ENCODE peak calls at places on chromosome 10, in nine cellular contexts. N is HS-5, I is ureter, D is PC-3, E is LoVo, H is GM19239, X is hippocampal formation, R is Daoy, O is SK-N-SH. L is an unnamed sample.
A peak's percentile ranks its signal among the peaks of the same experiment; 100 is the strongest.

GRCh38 chr10:126147866-126148578 is 240.3 kb downstream of the ADAM12 start:
- DNase-seq in N (peak; percentile 32), I (no peak), D (no peak), E (peak; percentile 1), H (no peak), X (no peak), R (peak; percentile 28), O (no peak), L (no peak)

GRCh38 chr10:34492081-34492480 is 323.0 kb downstream of the PARD3 start:
- DNase-seq in N (no peak), I (no peak), D (peak; percentile 94), E (no peak), H (no peak), X (no peak), R (no peak), O (no peak), L (no peak)

GRCh38 chr10:47048533-47048905 is 137.3 kb downstream of the PTPN20 start:
- DNase-seq in N (no peak), I (peak; percentile 40), D (no peak), E (no peak), H (no peak), X (no peak), R (peak; percentile 35), O (no peak), L (no peak)

GRCh38 chr10:69652111-69652856 is 22.2 kb downstream of the FAM241B start:
- DNase-seq in N (no peak), I (no peak), D (no peak), E (no peak), H (no peak), X (no peak), R (no peak), O (no peak), L (no peak)

GRCh38 chr10:60901561-60902235 is 42.3 kb downstream of the RHOBTB1 start:
- DNase-seq in N (no peak), I (no peak), D (no peak), E (no peak), H (no peak), X (no peak), R (no peak), O (peak; percentile 59), L (no peak)

GRCh38 chr10:15824498-15824897 is 35.8 kb downstream of the MINDY3 start:
- DNase-seq in N (no peak), I (no peak), D (peak; percentile 34), E (no peak), H (no peak), X (peak; percentile 18), R (no peak), O (peak; percentile 2), L (peak; percentile 24)

GRCh38 chr10:48598243-48598935 is 6.5 kb downstream of the ARHGAP22 start:
- DNase-seq in N (no peak), I (no peak), D (no peak), E (no peak), H (no peak), X (peak; percentile 82), R (no peak), O (no peak), L (no peak)

GRCh38 chr10:76864913-76865312 is 772.7 kb downstream of the KCNMA1 start:
- DNase-seq in N (no peak), I (no peak), D (no peak), E (no peak), H (no peak), X (no peak), R (no peak), O (no peak), L (no peak)

GRCh38 chr10:95236068-95236903 is 42.2 kb downstream of the ACSM6 start:
- DNase-seq in N (peak; percentile 68), I (no peak), D (peak; percentile 73), E (peak; percentile 62), H (peak; percentile 17), X (no peak), R (peak; percentile 66), O (no peak), L (peak; percentile 63)

GRCh38 chr10:75398238-75398629 is 3.3 kb downstream of the ZNF503 start:
- DNase-seq in N (peak; percentile 11), I (no peak), D (peak; percentile 60), E (no peak), H (no peak), X (no peak), R (no peak), O (no peak), L (no peak)

GRCh38 chr10:95196053-95196452 is 2.0 kb downstream of the ACSM6 start:
- DNase-seq in N (no peak), I (no peak), D (no peak), E (no peak), H (no peak), X (peak; percentile 41), R (no peak), O (no peak), L (no peak)

GRCh38 chr10:62669351-62669750 is 135.2 kb upstream of the ADO start:
- DNase-seq in N (no peak), I (no peak), D (no peak), E (no peak), H (no peak), X (no peak), R (no peak), O (no peak), L (no peak)

GRCh38 chr10:71608863-71609768 is 110.5 kb downstream of the C10orf105 start:
- DNase-seq in N (no peak), I (peak; percentile 75), D (peak; percentile 62), E (peak; percentile 68), H (peak; percentile 50), X (peak; percentile 71), R (peak; percentile 62), O (peak; percentile 83), L (peak; percentile 66)

GRCh38 chr10:102782698-102783540 is 39.2 kb downstream of the WBP1L start:
- DNase-seq in N (no peak), I (peak; percentile 77), D (no peak), E (no peak), H (no peak), X (no peak), R (peak; percentile 74), O (no peak), L (no peak)

GRCh38 chr10:93591065-93591808 is 9.8 kb downstream of the RBP4 start:
- DNase-seq in N (no peak), I (no peak), D (peak; percentile 37), E (peak; percentile 48), H (no peak), X (no peak), R (no peak), O (no peak), L (no peak)

GRCh38 chr10:128046934-128047251 is 79.3 kb downstream of the MKI67 start:
- DNase-seq in N (no peak), I (no peak), D (no peak), E (no peak), H (no peak), X (no peak), R (no peak), O (no peak), L (no peak)

GRCh38 chr10:119688033-119688508 is 36.9 kb downstream of the BAG3 start:
- DNase-seq in N (no peak), I (no peak), D (no peak), E (no peak), H (no peak), X (no peak), R (no peak), O (no peak), L (no peak)

GRCh38 chr10:31134303-31134928 is 102.8 kb upstream of the ZNF438 start:
- DNase-seq in N (no peak), I (no peak), D (peak; percentile 85), E (peak; percentile 63), H (no peak), X (peak; percentile 62), R (peak; percentile 65), O (no peak), L (no peak)

GRCh38 chr10:111956841-111957240 is 226.7 kb downstream of the GPAM start:
- DNase-seq in N (no peak), I (no peak), D (no peak), E (no peak), H (no peak), X (no peak), R (no peak), O (no peak), L (peak; percentile 24)

GRCh38 chr10:80460399-80461207 is 6.5 kb downstream of the TSPAN14 start:
- DNase-seq in N (no peak), I (peak; percentile 90), D (no peak), E (peak; percentile 73), H (no peak), X (peak; percentile 64), R (peak; percentile 27), O (no peak), L (no peak)

GRCh38 chr10:114012650-114013049 is 31.0 kb upstream of the ADRB1 start:
- DNase-seq in N (no peak), I (no peak), D (no peak), E (no peak), H (no peak), X (no peak), R (no peak), O (no peak), L (no peak)

GRCh38 chr10:17229016-17229716 is 1.1 kb downstream of the VIM start:
- DNase-seq in N (no peak), I (peak; percentile 89), D (peak; percentile 40), E (peak; percentile 7), H (no peak), X (no peak), R (peak; percentile 92), O (peak; percentile 85), L (peak; percentile 89)

GRCh38 chr10:132931258-132931657 is 11.1 kb downstream of the CFAP46 start:
- DNase-seq in N (no peak), I (no peak), D (no peak), E (no peak), H (no peak), X (no peak), R (no peak), O (no peak), L (no peak)

GRCh38 chr10:123147635-123148413 is at the start of gene HMX2:
- DNase-seq in N (no peak), I (no peak), D (no peak), E (no peak), H (no peak), X (no peak), R (peak; percentile 56), O (peak; percentile 55), L (peak; percentile 32)

GRCh38 chr10:80507484-80507880 is 30.2 kb upstream of the SH2D4B start:
- DNase-seq in N (no peak), I (no peak), D (no peak), E (no peak), H (no peak), X (no peak), R (no peak), O (no peak), L (no peak)

GRCh38 chr10:558891-559766 is 130.3 kb downstream of the DIP2C start:
- DNase-seq in N (no peak), I (no peak), D (no peak), E (no peak), H (no peak), X (no peak), R (no peak), O (no peak), L (no peak)

GRCh38 chr10:61400524-61400923 is 52.7 kb downstream of the TMEM26 start:
- DNase-seq in N (no peak), I (no peak), D (peak; percentile 43), E (no peak), H (no peak), X (no peak), R (no peak), O (no peak), L (no peak)

GRCh38 chr10:28991326-28991725 is 297.5 kb upstream of the LYZL1 start:
- DNase-seq in N (no peak), I (no peak), D (peak; percentile 80), E (peak; percentile 90), H (no peak), X (no peak), R (peak; percentile 74), O (no peak), L (no peak)

GRCh38 chr10:60778214-60778977 is at the start of gene CDK1:
- DNase-seq in N (peak; percentile 94), I (peak; percentile 96), D (peak; percentile 100), E (peak; percentile 96), H (peak; percentile 82), X (peak; percentile 96), R (peak; percentile 96), O (peak; percentile 95), L (peak; percentile 99)

L was measured in ACHN.